ENCODE peak calls at places on chromosome 1, in eight cellular contexts. G is GM03348, M is heart left ventricle, H is COR-L47, T is fibroblast of the conjunctiva, F is T-helper 9 cell, N is CD14-positive monocyte, K is coronary artery. S is an unnamed sample.
A peak's percentile ranks its signal among the peaks of the same experiment; 100 is the strongest.

GRCh38 chr1:174883361-174883760 is 116.4 kb upstream of the CACYBP start:
- DNase-seq in H (peak; percentile 30), M (no peak), K (no peak), F (no peak), T (no peak), G (peak; percentile 46), N (no peak), S (peak; percentile 26)

GRCh38 chr1:234976880-234977680 is 151.6 kb downstream of the TOMM20 start:
- DNase-seq in N (no peak), M (no peak), H (no peak), G (no peak), T (no peak), K (no peak), F (no peak), S (no peak)

GRCh38 chr1:225881081-225882007 is 836 bp downstream of the TMEM63A start:
- DNase-seq in H (no peak), K (peak; percentile 80), T (no peak), N (no peak), M (peak; percentile 72), F (no peak), G (peak; percentile 76), S (peak; percentile 67)

GRCh38 chr1:83791821-83792437 is 207.0 kb downstream of the TTLL7 start:
- DNase-seq in K (no peak), M (no peak), N (no peak), T (no peak), H (no peak), G (peak; percentile 24), F (no peak), S (peak; percentile 22)

GRCh38 chr1:54392401-54392800 is 13.8 kb downstream of the SSBP3 start:
- DNase-seq in T (no peak), F (no peak), G (no peak), H (no peak), K (no peak), N (no peak), M (no peak), S (no peak)

GRCh38 chr1:222813866-222814535 is 838 bp upstream of the DISP1 start:
- DNase-seq in T (no peak), N (no peak), F (no peak), H (no peak), G (no peak), M (no peak), K (no peak), S (no peak)

GRCh38 chr1:15031251-15031930 is 122.2 kb upstream of the TMEM51 start:
- DNase-seq in F (no peak), N (no peak), T (no peak), G (no peak), H (no peak), M (no peak), K (no peak), S (no peak)

GRCh38 chr1:65357291-65357960 is 48.1 kb downstream of the DNAJC6 start:
- DNase-seq in F (no peak), T (no peak), N (no peak), G (no peak), M (no peak), K (no peak), H (no peak), S (no peak)

GRCh38 chr1:5856246-5856815 is 135.9 kb downstream of the NPHP4 start:
- DNase-seq in H (no peak), F (no peak), G (no peak), M (no peak), K (no peak), N (no peak), T (no peak), S (no peak)

GRCh38 chr1:214902636-214903320 is 179.8 kb upstream of the KCNK2 start:
- DNase-seq in T (no peak), G (peak; percentile 29), F (no peak), H (no peak), M (no peak), N (no peak), K (no peak), S (peak; percentile 31)

GRCh38 chr1:35243681-35244080 is 24.8 kb upstream of the ZMYM4 start:
- DNase-seq in F (no peak), N (no peak), H (peak; percentile 11), G (no peak), K (no peak), T (no peak), M (no peak), S (no peak)

S was measured in AG08396.